ENCODE peak calls at places on chromosomes 3 and 15, in six cellular contexts. H is fibroblast of pulmonary artery; Z is activated CD8-positive, alpha-beta T cell treated with anti-CD3 and anti-CD28 coated beads for 36 hours; P is fibroblast of mammary gland; G is breast epithelium; T is lung. F is an unnamed sample.

GRCh38 chr15:51229907-51230328 is 108.5 kb downstream of the CYP19A1 start:
- DNase-seq in H (peak; percentile 62), Z (no peak), P (peak; percentile 71), G (no peak), T (no peak), F (peak; percentile 45)

GRCh38 chr3:121894191-121894990 is at the start of gene SLC15A2:
- DNase-seq in H (peak; percentile 13), Z (no peak), P (no peak), G (no peak), T (peak; percentile 71), F (no peak)

GRCh38 chr3:42439461-42440075 is 29.2 kb upstream of the LYZL4 start:
- DNase-seq in H (no peak), Z (no peak), P (no peak), G (no peak), T (no peak), F (no peak)

GRCh38 chr15:32790352-32790999 is 72.7 kb downstream of the GREM1 start:
- DNase-seq in H (no peak), Z (no peak), P (peak; percentile 45), G (no peak), T (no peak), F (no peak)

GRCh38 chr3:27565201-27565827 is 81.1 kb upstream of the SLC4A7 start:
- DNase-seq in H (no peak), Z (no peak), P (no peak), G (no peak), T (no peak), F (no peak)

GRCh38 chr3:28989646-28990089 is 291.2 kb upstream of the RBMS3 start:
- DNase-seq in H (no peak), Z (peak; percentile 6), P (no peak), G (no peak), T (no peak), F (no peak)

GRCh38 chr3:16888785-16889607 is 4.2 kb downstream of the PLCL2 start:
- DNase-seq in H (no peak), Z (peak; percentile 64), P (no peak), G (no peak), T (no peak), F (peak; percentile 29)

GRCh38 chr15:89409184-89409992 is 74.8 kb upstream of the POLG start:
- DNase-seq in H (no peak), Z (peak; percentile 19), P (no peak), G (no peak), T (no peak), F (no peak)

GRCh38 chr15:38961886-38962285 is 397.3 kb upstream of the RASGRP1 start:
- DNase-seq in H (peak; percentile 79), Z (no peak), P (peak; percentile 10), G (no peak), T (no peak), F (no peak)

GRCh38 chr15:60751985-60752952 is 273.3 kb upstream of the ICE2 start:
- DNase-seq in H (peak; percentile 88), Z (no peak), P (peak; percentile 87), G (no peak), T (no peak), F (no peak)

GRCh38 chr3:139870000-139870675 is 64.8 kb upstream of the CLSTN2 start:
- DNase-seq in H (no peak), Z (no peak), P (no peak), G (no peak), T (no peak), F (no peak)

GRCh38 chr3:192914873-192915272 is 2.8 kb downstream of the MB21D2 start:
- DNase-seq in H (no peak), Z (no peak), P (no peak), G (no peak), T (no peak), F (no peak)

GRCh38 chr15:39393575-39394335 is 187.1 kb upstream of the THBS1 start:
- DNase-seq in H (no peak), Z (no peak), P (no peak), G (no peak), T (no peak), F (no peak)

GRCh38 chr3:78941587-78941986 is 826.2 kb downstream of the ROBO1 start:
- DNase-seq in H (peak; percentile 63), Z (no peak), P (peak; percentile 95), G (no peak), T (no peak), F (no peak)

GRCh38 chr3:36991923-36992805 is 767 bp downstream of the EPM2AIP1 start:
- DNase-seq in H (peak; percentile 51), Z (peak; percentile 37), P (peak; percentile 77), G (no peak), T (no peak), F (no peak)

GRCh38 chr3:152976232-152976631 is 141.3 kb downstream of the P2RY1 start:
- DNase-seq in H (no peak), Z (no peak), P (no peak), G (no peak), T (no peak), F (no peak)

DNA sequence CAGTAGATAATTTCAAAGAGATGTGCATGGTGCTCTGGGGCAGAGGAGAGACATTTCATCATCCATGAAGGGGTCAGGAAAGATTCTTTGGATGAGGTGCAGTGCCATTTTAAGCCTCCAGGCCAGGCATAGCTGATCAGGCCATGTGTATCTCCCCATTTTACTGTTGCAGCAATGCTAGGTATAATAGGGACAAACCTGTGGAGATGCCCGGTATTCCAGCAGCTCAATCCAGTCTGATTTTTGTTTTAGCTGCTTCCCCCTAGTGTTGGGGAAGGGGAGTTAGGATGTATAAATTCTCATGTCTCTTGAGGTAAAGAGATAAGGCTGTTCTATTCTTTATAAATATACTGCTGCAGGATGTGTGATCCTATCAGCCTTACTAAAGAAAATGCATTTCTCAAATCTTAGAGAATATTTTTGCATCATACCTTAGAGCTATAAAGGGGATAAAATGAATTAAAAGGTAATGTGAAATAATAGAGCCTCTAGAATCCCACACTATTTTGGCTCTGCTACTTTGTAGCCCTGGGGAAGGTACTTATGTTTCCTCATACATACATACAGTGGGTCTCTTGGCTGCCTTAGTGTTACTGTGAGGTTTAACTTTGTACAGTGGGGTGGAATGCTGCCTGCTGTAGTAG is 5.2 kb downstream of the CDV3 start:
- DNase-seq in H (peak; percentile 67), Z (no peak), P (peak; percentile 63), G (no peak), T (no peak), F (no peak)
- TF ChIP-seq CTCF in H (peak; percentile 75), Z (peak; percentile 67), P (peak; percentile 66), G (peak; percentile 37), T (no peak), F (peak; percentile 17)

GRCh38 chr3:45057557-45057956 is 31.5 kb downstream of the CLEC3B start:
- DNase-seq in H (no peak), Z (peak; percentile 57), P (no peak), G (no peak), T (no peak), F (no peak)

GRCh38 chr3:45056608-45057301 is 30.7 kb downstream of the CLEC3B start:
- DNase-seq in H (no peak), Z (no peak), P (no peak), G (no peak), T (no peak), F (no peak)

GRCh38 chr3:45054196-45054857 is 28.2 kb downstream of the CLEC3B start:
- DNase-seq in H (peak; percentile 81), Z (peak; percentile 13), P (peak; percentile 96), G (no peak), T (no peak), F (no peak)

GRCh38 chr3:45055032-45055410 is 28.9 kb downstream of the CLEC3B start:
- DNase-seq in H (peak; percentile 79), Z (no peak), P (peak; percentile 86), G (no peak), T (no peak), F (no peak)

DNA sequence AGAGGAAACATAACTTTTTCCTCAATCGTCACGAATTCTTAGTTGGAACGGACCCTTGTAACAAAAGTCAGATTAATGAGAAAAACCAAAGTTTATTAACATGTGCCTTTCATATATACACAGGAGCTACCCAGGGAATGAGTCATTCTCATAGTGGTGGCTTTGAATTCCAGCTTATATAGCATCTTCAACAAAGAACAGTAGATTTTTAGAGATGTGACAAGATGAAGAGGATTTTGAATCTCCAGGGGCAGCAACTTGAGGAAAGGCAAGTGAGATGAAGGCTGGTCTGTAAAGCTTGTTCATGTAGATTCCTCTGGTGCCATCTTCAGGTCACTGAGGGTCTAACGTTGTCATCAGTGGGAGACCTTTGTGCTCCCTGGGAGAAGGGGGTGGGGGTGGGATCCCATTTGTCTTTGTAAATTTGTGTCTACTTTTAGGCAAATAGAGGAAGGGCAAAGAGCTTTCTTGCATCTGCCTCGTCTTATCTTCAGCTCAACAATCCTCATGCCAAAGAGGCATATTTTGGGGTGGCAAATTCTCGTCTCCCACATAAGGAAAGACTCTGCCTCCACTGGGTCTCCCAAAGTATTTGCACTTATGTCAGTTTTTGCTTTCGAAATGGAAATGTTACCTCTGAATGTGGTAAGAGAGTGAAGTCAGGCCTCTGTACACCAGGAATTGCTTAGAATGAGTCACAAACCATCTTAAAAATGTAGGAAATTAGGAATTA is 29.5 kb downstream of the CLEC3B start:
- DNase-seq in H (peak; percentile 63), Z (peak; percentile 42), P (peak; percentile 84), G (no peak), T (no peak), F (no peak)
- TF ChIP-seq CTCF in H (peak; percentile 2), Z (peak; percentile 34), P (peak; percentile 10), G (no peak), T (no peak), F (no peak)

DNA sequence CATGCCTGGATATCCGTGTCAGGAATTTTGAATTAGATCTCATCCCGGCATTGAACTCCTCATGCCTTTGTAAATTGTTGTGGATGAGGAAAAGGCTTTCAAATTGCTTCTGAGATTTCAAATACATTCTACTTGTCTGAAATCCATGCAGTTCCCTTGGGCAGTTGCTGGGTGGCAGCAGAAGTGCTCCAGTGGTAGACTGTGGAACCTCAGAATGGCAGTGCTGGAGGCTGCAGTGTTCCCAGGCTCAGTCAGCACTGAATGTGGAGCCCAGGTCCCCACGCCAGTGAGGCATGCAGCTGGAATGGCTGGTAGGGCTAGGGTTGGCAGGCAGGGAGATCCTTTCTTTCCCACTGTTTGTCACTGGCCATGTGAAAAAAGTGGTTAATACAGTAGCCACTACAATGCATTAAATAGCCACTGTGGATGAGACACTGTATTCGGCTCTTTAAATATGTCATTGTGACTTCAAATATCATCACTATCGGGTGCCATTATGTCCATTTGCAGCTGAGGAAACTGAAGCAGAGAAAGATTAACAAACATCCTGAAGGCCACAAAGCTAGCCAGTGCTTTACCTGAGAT is 98.6 kb downstream of the TPRG1 start:
- DNase-seq in H (peak; percentile 78), Z (peak; percentile 50), P (peak; percentile 76), G (peak; percentile 72), T (peak; percentile 54), F (no peak)
- TF ChIP-seq CTCF in H (peak; percentile 78), Z (peak; percentile 35), P (peak; percentile 78), G (peak; percentile 74), T (peak; percentile 17), F (peak; percentile 53)

DNA sequence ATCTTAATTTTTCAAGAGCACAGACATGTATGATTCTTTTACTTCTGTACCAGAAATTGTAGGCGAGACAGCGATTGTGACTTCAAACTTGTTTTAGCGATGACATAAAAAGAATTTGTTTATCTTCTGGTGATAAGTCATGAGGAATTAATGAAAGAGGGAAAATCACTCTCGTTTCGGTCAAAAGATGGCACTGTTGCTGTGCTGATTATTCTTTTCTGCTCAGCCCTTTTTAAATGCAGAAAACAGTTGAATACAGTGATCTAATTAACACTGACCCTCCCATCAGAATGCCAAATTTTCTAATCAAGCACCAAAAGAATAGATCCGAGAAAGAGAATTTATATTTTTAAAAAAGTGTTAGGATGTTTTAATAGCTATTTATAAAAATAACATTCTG is 52.6 kb downstream of the NSUN3 start:
- DNase-seq in H (peak; percentile 62), Z (no peak), P (peak; percentile 58), G (no peak), T (no peak), F (no peak)
- TF ChIP-seq CTCF in H (peak; percentile 56), Z (no peak), P (peak; percentile 50), G (no peak), T (no peak), F (no peak)

F was measured in GM13976.